ENCODE peak calls at places on chromosomes 13 and 19, in six cellular contexts. One of them, this sample, is unnamed.
A peak's percentile ranks its signal among the peaks of the same experiment; 100 is the strongest.

GRCh38 chr13:20672772-20673171 is 30.7 kb upstream of the IL17D start:
- DNase-seq in NT2/D1: no peak
- DNase-seq in K562: no peak
- DNase-seq in H1: no peak
- DNase-seq in GM12878: no peak
- DNase-seq in HCT116: no peak
- DNase-seq in this sample: no peak

GRCh38 chr19:28710278-28710677 is 502.7 kb downstream of the UQCRFS1 start:
- DNase-seq in K562: peak; percentile 54
- DNase-seq in HCT116: peak; percentile 34
- DNase-seq in NT2/D1: peak; percentile 33
- DNase-seq in GM12878: peak; percentile 3
- DNase-seq in H1: no peak
- DNase-seq in this sample: peak; percentile 43

GRCh38 chr13:107834717-107835116 is 380.6 kb downstream of the LIG4 start:
- DNase-seq in K562: no peak
- DNase-seq in H1: no peak
- DNase-seq in GM12878: no peak
- DNase-seq in NT2/D1: no peak
- DNase-seq in HCT116: no peak
- DNase-seq in this sample: no peak

GRCh38 chr19:55398200-55398947 is 9.2 kb downstream of the UBE2S start:
- DNase-seq in NT2/D1: no peak
- DNase-seq in H1: no peak
- DNase-seq in K562: no peak
- DNase-seq in GM12878: no peak
- DNase-seq in HCT116: no peak
- DNase-seq in this sample: no peak

GRCh38 chr13:36450534-36450933 is 18.2 kb downstream of the CCNA1 start:
- DNase-seq in K562: no peak
- DNase-seq in HCT116: no peak
- DNase-seq in NT2/D1: no peak
- DNase-seq in GM12878: no peak
- DNase-seq in H1: no peak
- DNase-seq in this sample: no peak

GRCh38 chr19:33368074-33368864 is 5.2 kb upstream of the CEBPG start:
- DNase-seq in K562: no peak
- DNase-seq in NT2/D1: no peak
- DNase-seq in HCT116: no peak
- DNase-seq in GM12878: no peak
- DNase-seq in H1: no peak
- DNase-seq in this sample: no peak

GRCh38 chr13:40589285-40590109 is 76.9 kb downstream of the FOXO1 start:
- DNase-seq in H1: no peak
- DNase-seq in GM12878: peak; percentile 88
- DNase-seq in K562: no peak
- DNase-seq in NT2/D1: no peak
- DNase-seq in HCT116: no peak
- DNase-seq in this sample: peak; percentile 56

GRCh38 chr13:25231537-25231936 is 55.8 kb downstream of the MTMR6 start:
- DNase-seq in K562: no peak
- DNase-seq in GM12878: no peak
- DNase-seq in NT2/D1: no peak
- DNase-seq in HCT116: no peak
- DNase-seq in H1: no peak
- DNase-seq in this sample: no peak

GRCh38 chr19:35295792-35296462 is 4.0 kb downstream of the MAG start:
- DNase-seq in H1: peak; percentile 66
- DNase-seq in NT2/D1: no peak
- DNase-seq in K562: peak; percentile 43
- DNase-seq in GM12878: no peak
- DNase-seq in HCT116: no peak
- DNase-seq in this sample: no peak

GRCh38 chr19:58003153-58003828 is 671 bp upstream of the ZNF606 start:
- DNase-seq in HCT116: no peak
- DNase-seq in K562: no peak
- DNase-seq in GM12878: no peak
- DNase-seq in H1: no peak
- DNase-seq in NT2/D1: no peak
- DNase-seq in this sample: no peak

GRCh38 chr13:107968470-107968869 is 246.9 kb downstream of the LIG4 start:
- DNase-seq in HCT116: no peak
- DNase-seq in NT2/D1: no peak
- DNase-seq in GM12878: no peak
- DNase-seq in H1: no peak
- DNase-seq in K562: no peak
- DNase-seq in this sample: no peak

GRCh38 chr13:100130092-100130491 is 41.2 kb downstream of the PCCA start:
- DNase-seq in H1: no peak
- DNase-seq in NT2/D1: no peak
- DNase-seq in K562: no peak
- DNase-seq in GM12878: no peak
- DNase-seq in HCT116: no peak
- DNase-seq in this sample: no peak

GRCh38 chr13:20151612-20152011 is 9.2 kb downstream of the GJA3 start:
- DNase-seq in NT2/D1: no peak
- DNase-seq in H1: no peak
- DNase-seq in HCT116: no peak
- DNase-seq in GM12878: no peak
- DNase-seq in K562: no peak
- DNase-seq in this sample: no peak

GRCh38 chr19:2355168-2356035 is 4.7 kb upstream of the TMPRSS9 start:
- DNase-seq in K562: no peak
- DNase-seq in NT2/D1: no peak
- DNase-seq in GM12878: no peak
- DNase-seq in H1: no peak
- DNase-seq in HCT116: no peak
- DNase-seq in this sample: no peak

DNA sequence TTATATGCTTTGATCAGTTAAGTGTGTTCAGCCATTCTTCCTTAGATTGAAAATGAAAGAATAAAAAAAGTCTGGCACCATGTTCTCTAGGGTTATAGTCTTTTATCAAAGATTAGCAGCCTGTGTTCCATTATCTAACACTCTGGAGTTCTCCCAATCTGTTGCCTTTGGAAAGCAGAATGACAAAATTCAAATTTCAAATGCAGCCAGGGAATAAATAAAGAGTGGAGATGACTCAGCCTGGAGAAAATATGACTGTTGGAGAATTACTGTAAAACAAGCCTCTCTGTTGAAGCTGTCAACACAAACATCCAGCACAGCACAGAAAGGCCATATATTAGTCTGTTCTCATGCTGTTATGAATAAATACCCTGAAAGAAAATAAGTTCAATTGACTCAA is 650.5 kb upstream of the SLC10A2 start:
- DNase-seq in HCT116: no peak
- DNase-seq in K562: no peak
- DNase-seq in H1: no peak
- DNase-seq in NT2/D1: no peak
- DNase-seq in GM12878: no peak
- DNase-seq in this sample: no peak
- TF ChIP-seq ZNF274 in HCT116: no peak
- TF ChIP-seq ZNF274 in K562: no peak
- TF ChIP-seq ZNF274 in H1: no peak
- TF ChIP-seq ZNF274 in NT2/D1: no peak
- TF ChIP-seq ZNF274 in GM12878: no peak
- TF ChIP-seq ZNF274 in this sample: no peak

DNA sequence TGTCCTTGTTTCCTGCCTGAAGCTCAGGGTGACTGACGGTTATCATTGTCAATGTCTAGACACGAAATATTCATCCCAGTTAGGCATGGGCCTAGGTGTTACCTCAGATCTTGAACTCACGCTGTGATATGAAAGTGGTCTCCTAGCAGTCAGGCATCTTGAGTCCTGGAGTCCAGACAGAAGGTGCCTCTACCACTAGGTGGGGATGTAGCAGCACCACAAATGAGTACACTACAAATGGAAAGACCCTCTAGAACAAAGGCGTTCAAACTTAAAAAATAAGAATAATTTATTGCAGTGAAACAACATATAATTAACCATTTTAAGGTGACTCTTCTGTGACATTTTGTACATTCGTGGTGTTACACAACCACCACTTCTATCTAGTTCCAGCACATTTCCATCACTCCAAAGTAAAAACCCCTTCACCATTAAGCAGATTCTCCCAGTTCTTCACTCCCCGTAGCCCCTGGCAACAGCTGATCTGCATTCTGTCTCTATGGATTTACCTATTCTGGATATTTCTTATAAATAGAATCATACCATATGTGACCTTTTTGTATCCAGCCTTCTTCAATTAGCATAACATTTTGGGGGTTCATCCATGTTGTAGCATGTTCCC is 11.9 kb upstream of the FRY start:
- DNase-seq in HCT116: peak; percentile 37
- DNase-seq in NT2/D1: peak; percentile 39
- DNase-seq in K562: peak; percentile 11
- DNase-seq in H1: no peak
- DNase-seq in GM12878: peak; percentile 17
- DNase-seq in this sample: peak; percentile 73
- TF ChIP-seq ZNF274 in HCT116: no peak
- TF ChIP-seq ZNF274 in NT2/D1: no peak
- TF ChIP-seq ZNF274 in K562: no peak
- TF ChIP-seq ZNF274 in H1: no peak
- TF ChIP-seq ZNF274 in GM12878: no peak
- TF ChIP-seq ZNF274 in this sample: no peak

GRCh38 chr13:51560336-51560735 is 23.9 kb upstream of the WDFY2 start:
- DNase-seq in H1: no peak
- DNase-seq in K562: no peak
- DNase-seq in GM12878: no peak
- DNase-seq in NT2/D1: no peak
- DNase-seq in HCT116: no peak
- DNase-seq in this sample: no peak
- TF ChIP-seq ZNF274 in H1: no peak
- TF ChIP-seq ZNF274 in K562: no peak
- TF ChIP-seq ZNF274 in GM12878: no peak
- TF ChIP-seq ZNF274 in NT2/D1: no peak
- TF ChIP-seq ZNF274 in HCT116: no peak
- TF ChIP-seq ZNF274 in this sample: no peak

DNA sequence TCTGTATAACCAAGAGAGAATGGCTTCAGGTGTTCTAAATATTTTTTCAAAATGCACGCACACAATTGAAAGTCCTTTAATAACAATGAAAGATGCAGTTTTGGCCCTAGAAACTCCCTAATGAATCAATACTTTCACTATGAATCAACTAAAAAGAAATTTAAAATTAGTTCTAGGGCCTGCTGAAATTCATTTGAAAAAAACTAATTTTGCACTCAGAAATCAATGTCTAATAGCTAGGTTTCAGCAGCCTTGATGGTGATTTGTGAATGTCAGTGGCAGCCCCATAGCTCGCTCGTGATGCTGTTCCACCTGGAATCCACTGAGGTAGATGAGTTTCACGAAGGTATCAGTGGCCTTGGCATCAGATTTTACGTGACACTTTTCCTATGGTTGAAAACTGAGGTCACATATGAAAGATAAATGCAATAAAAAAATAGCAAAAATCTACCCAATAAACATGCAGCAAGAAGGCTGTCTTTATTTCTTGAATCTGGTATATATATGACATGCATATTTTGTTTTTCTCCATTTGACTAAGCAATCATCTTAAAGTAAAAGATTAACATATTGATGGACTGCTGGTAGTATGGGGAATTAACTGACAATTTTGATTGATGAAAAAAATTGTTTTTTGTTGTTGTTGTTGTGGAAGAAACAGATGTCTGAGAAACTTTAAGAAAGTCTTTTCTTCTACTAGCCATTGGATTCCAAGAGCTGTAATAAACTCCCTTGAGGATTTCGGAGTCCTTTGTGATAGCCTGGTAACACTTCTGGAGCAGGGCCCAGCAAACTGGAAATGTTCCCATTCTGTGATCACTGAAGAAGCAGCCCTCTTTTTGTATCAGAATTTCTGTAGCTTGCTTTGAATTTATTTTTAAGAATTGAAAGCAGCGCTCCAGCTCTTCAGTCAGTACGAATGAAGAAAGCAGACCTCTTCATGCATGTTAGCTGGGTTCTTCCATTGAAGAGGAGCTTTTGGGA is 141.2 kb downstream of the AKAP11 start:
- DNase-seq in K562: no peak
- DNase-seq in H1: no peak
- DNase-seq in GM12878: peak; percentile 72
- DNase-seq in HCT116: no peak
- DNase-seq in NT2/D1: no peak
- DNase-seq in this sample: no peak
- TF ChIP-seq ZNF274 in K562: no peak
- TF ChIP-seq ZNF274 in H1: no peak
- TF ChIP-seq ZNF274 in GM12878: no peak
- TF ChIP-seq ZNF274 in HCT116: no peak
- TF ChIP-seq ZNF274 in NT2/D1: no peak
- TF ChIP-seq ZNF274 in this sample: no peak

DNA sequence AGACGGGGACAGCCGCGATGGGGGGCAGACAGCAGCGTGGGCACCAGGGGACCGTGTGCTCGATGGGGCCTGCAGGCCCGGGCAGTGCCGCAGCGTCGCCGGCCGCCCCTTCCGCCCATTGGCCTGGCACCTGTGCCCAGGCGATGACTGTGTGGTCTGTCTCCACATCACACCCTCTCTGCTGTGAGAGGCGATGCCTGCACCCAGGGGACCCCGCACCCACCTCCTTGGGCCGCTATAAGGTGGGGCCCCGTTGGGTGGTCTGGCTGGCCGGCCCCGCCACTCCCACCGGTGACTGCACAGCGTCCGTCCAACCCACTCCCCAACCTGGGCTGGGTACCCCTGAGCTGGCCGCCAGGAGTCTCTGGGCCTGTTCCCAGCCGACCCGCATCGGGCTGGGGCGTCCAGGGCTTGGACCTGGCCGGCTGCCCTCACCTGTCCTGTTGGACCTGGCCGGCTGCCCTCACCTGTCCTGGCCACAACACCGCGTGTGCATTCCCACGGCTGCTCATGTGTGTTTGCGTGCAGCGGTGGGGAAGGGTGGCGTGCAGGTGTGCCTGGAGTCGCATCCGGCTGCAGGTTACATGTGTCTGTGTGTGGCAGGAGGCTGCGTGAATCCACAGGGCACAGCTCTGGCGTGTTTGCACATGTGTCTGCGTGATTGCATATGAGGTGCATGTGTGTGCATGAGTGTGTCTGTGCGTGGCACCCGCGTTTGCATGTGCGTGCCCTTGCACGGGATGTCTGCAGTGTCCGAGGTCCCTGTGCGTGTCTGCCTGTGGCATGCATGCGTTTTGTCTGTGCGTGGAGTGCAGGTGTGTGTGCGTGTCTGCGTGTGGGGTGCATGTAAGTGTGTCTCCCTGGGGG is 3.1 kb downstream of the EFNA2 start:
- DNase-seq in NT2/D1: no peak
- DNase-seq in K562: no peak
- DNase-seq in H1: no peak
- DNase-seq in HCT116: no peak
- DNase-seq in GM12878: no peak
- DNase-seq in this sample: no peak
- TF ChIP-seq ZNF274 in NT2/D1: no peak
- TF ChIP-seq ZNF274 in K562: no peak
- TF ChIP-seq ZNF274 in H1: no peak
- TF ChIP-seq ZNF274 in HCT116: no peak
- TF ChIP-seq ZNF274 in GM12878: no peak
- TF ChIP-seq ZNF274 in this sample: no peak

This sample was measured in HepG2.